ENCODE peak calls at places on chromosomes 1 and 21, in ten cellular contexts. One of them, this sample, is unnamed.

GRCh38 chr1:109197163-109198042 is 16.3 kb upstream of the SARS1 start:
- DNase-seq in activated CD4-positive, CD25-positive, alpha-beta regulatory T cell: no peak
- DNase-seq in amniotic stem cell: peak; percentile 91
- DNase-seq in ELR: peak; percentile 99
- DNase-seq in NCI-H2081: no peak
- DNase-seq in stimulated activated CD4-positive, alpha-beta T cell treated with anti-CD3 and anti-CD28 coated beads, Interleukin-2, amount 100 ng/mL, for 48 hours: peak; percentile 26
- DNase-seq in Daoy: peak; percentile 98
- DNase-seq in heart right ventricle: peak; percentile 19
- DNase-seq in NCI-H2107: no peak
- DNase-seq in astrocyte of the hippocampus: peak; percentile 96
- DNase-seq in this sample: no peak

GRCh38 chr1:204870165-204870912 is at the start of gene NFASC:
- DNase-seq in amniotic stem cell: no peak
- DNase-seq in heart right ventricle: no peak
- DNase-seq in stimulated activated CD4-positive, alpha-beta T cell treated with anti-CD3 and anti-CD28 coated beads, Interleukin-2, amount 100 ng/mL, for 48 hours: no peak
- DNase-seq in NCI-H2107: no peak
- DNase-seq in Daoy: no peak
- DNase-seq in activated CD4-positive, CD25-positive, alpha-beta regulatory T cell: no peak
- DNase-seq in ELR: no peak
- DNase-seq in astrocyte of the hippocampus: peak; percentile 50
- DNase-seq in NCI-H2081: no peak
- DNase-seq in this sample: no peak

GRCh38 chr1:77970192-77970591 is 8.7 kb downstream of the FUBP1 start:
- DNase-seq in astrocyte of the hippocampus: no peak
- DNase-seq in Daoy: no peak
- DNase-seq in activated CD4-positive, CD25-positive, alpha-beta regulatory T cell: no peak
- DNase-seq in stimulated activated CD4-positive, alpha-beta T cell treated with anti-CD3 and anti-CD28 coated beads, Interleukin-2, amount 100 ng/mL, for 48 hours: no peak
- DNase-seq in amniotic stem cell: no peak
- DNase-seq in heart right ventricle: no peak
- DNase-seq in NCI-H2107: no peak
- DNase-seq in NCI-H2081: no peak
- DNase-seq in ELR: no peak
- DNase-seq in this sample: no peak

GRCh38 chr1:214123061-214123784 is 135.4 kb downstream of the PROX1 start:
- DNase-seq in NCI-H2081: peak; percentile 85
- DNase-seq in amniotic stem cell: peak; percentile 48
- DNase-seq in ELR: peak; percentile 69
- DNase-seq in activated CD4-positive, CD25-positive, alpha-beta regulatory T cell: no peak
- DNase-seq in stimulated activated CD4-positive, alpha-beta T cell treated with anti-CD3 and anti-CD28 coated beads, Interleukin-2, amount 100 ng/mL, for 48 hours: no peak
- DNase-seq in Daoy: peak; percentile 72
- DNase-seq in heart right ventricle: no peak
- DNase-seq in NCI-H2107: peak; percentile 81
- DNase-seq in astrocyte of the hippocampus: peak; percentile 84
- DNase-seq in this sample: peak; percentile 64

GRCh38 chr1:14994841-14995437 is 158.6 kb upstream of the TMEM51 start:
- DNase-seq in heart right ventricle: no peak
- DNase-seq in activated CD4-positive, CD25-positive, alpha-beta regulatory T cell: no peak
- DNase-seq in NCI-H2081: no peak
- DNase-seq in NCI-H2107: no peak
- DNase-seq in ELR: no peak
- DNase-seq in Daoy: no peak
- DNase-seq in amniotic stem cell: no peak
- DNase-seq in stimulated activated CD4-positive, alpha-beta T cell treated with anti-CD3 and anti-CD28 coated beads, Interleukin-2, amount 100 ng/mL, for 48 hours: no peak
- DNase-seq in astrocyte of the hippocampus: no peak
- DNase-seq in this sample: no peak

GRCh38 chr1:218772575-218772974 is 401.1 kb upstream of the LYPLAL1 start:
- DNase-seq in amniotic stem cell: no peak
- DNase-seq in ELR: peak; percentile 83
- DNase-seq in NCI-H2107: no peak
- DNase-seq in stimulated activated CD4-positive, alpha-beta T cell treated with anti-CD3 and anti-CD28 coated beads, Interleukin-2, amount 100 ng/mL, for 48 hours: no peak
- DNase-seq in activated CD4-positive, CD25-positive, alpha-beta regulatory T cell: no peak
- DNase-seq in astrocyte of the hippocampus: peak; percentile 8
- DNase-seq in heart right ventricle: no peak
- DNase-seq in NCI-H2081: no peak
- DNase-seq in Daoy: no peak
- DNase-seq in this sample: no peak

GRCh38 chr1:28208818-28209441 is 23.9 kb downstream of the DNAJC8 start:
- DNase-seq in NCI-H2081: peak; percentile 3
- DNase-seq in heart right ventricle: no peak
- DNase-seq in Daoy: peak; percentile 47
- DNase-seq in activated CD4-positive, CD25-positive, alpha-beta regulatory T cell: peak; percentile 12
- DNase-seq in amniotic stem cell: peak; percentile 36
- DNase-seq in astrocyte of the hippocampus: peak; percentile 78
- DNase-seq in ELR: peak; percentile 72
- DNase-seq in NCI-H2107: peak; percentile 17
- DNase-seq in stimulated activated CD4-positive, alpha-beta T cell treated with anti-CD3 and anti-CD28 coated beads, Interleukin-2, amount 100 ng/mL, for 48 hours: peak; percentile 39
- DNase-seq in this sample: peak; percentile 76

GRCh38 chr21:46154955-46155513 is 345 bp downstream of the FTCD start:
- DNase-seq in stimulated activated CD4-positive, alpha-beta T cell treated with anti-CD3 and anti-CD28 coated beads, Interleukin-2, amount 100 ng/mL, for 48 hours: no peak
- DNase-seq in NCI-H2107: no peak
- DNase-seq in activated CD4-positive, CD25-positive, alpha-beta regulatory T cell: no peak
- DNase-seq in ELR: no peak
- DNase-seq in NCI-H2081: no peak
- DNase-seq in amniotic stem cell: no peak
- DNase-seq in astrocyte of the hippocampus: no peak
- DNase-seq in Daoy: peak; percentile 3
- DNase-seq in heart right ventricle: no peak
- DNase-seq in this sample: no peak

GRCh38 chr1:154729031-154729442 is 121.1 kb upstream of the ADAR start:
- DNase-seq in astrocyte of the hippocampus: peak; percentile 66
- DNase-seq in Daoy: peak; percentile 84
- DNase-seq in activated CD4-positive, CD25-positive, alpha-beta regulatory T cell: no peak
- DNase-seq in ELR: peak; percentile 35
- DNase-seq in NCI-H2107: no peak
- DNase-seq in NCI-H2081: no peak
- DNase-seq in heart right ventricle: no peak
- DNase-seq in amniotic stem cell: no peak
- DNase-seq in stimulated activated CD4-positive, alpha-beta T cell treated with anti-CD3 and anti-CD28 coated beads, Interleukin-2, amount 100 ng/mL, for 48 hours: no peak
- DNase-seq in this sample: no peak

GRCh38 chr1:24955161-24955560 is 25.1 kb upstream of the RUNX3 start:
- DNase-seq in NCI-H2107: no peak
- DNase-seq in ELR: peak; percentile 96
- DNase-seq in NCI-H2081: no peak
- DNase-seq in Daoy: peak; percentile 87
- DNase-seq in amniotic stem cell: no peak
- DNase-seq in stimulated activated CD4-positive, alpha-beta T cell treated with anti-CD3 and anti-CD28 coated beads, Interleukin-2, amount 100 ng/mL, for 48 hours: peak; percentile 55
- DNase-seq in heart right ventricle: no peak
- DNase-seq in activated CD4-positive, CD25-positive, alpha-beta regulatory T cell: peak; percentile 44
- DNase-seq in astrocyte of the hippocampus: no peak
- DNase-seq in this sample: no peak

GRCh38 chr1:10796029-10796944 is at the start of gene CASZ1:
- DNase-seq in heart right ventricle: peak; percentile 79
- DNase-seq in NCI-H2081: peak; percentile 92
- DNase-seq in activated CD4-positive, CD25-positive, alpha-beta regulatory T cell: no peak
- DNase-seq in NCI-H2107: peak; percentile 90
- DNase-seq in ELR: peak; percentile 86
- DNase-seq in Daoy: peak; percentile 93
- DNase-seq in amniotic stem cell: peak; percentile 70
- DNase-seq in stimulated activated CD4-positive, alpha-beta T cell treated with anti-CD3 and anti-CD28 coated beads, Interleukin-2, amount 100 ng/mL, for 48 hours: no peak
- DNase-seq in astrocyte of the hippocampus: peak; percentile 96
- DNase-seq in this sample: peak; percentile 94

This sample was measured in T47D.